ENCODE peak calls at places on chromosomes 12 and 14, in five cellular contexts. One of them, this sample, is unnamed.

GRCh38 chr12:107352347-107353081 is 259.2 kb upstream of the CRY1 start:
- DNase-seq in uterus: no peak
- DNase-seq in H54: no peak
- DNase-seq in gastrocnemius medialis: no peak
- DNase-seq in IMR-90: no peak
- DNase-seq in this sample: no peak

GRCh38 chr14:96832351-96832750 is 35.2 kb downstream of the VRK1 start:
- DNase-seq in uterus: no peak
- DNase-seq in H54: no peak
- DNase-seq in gastrocnemius medialis: no peak
- DNase-seq in IMR-90: no peak
- DNase-seq in this sample: no peak

GRCh38 chr12:131620520-131620919 is 90.4 kb upstream of the SFSWAP start:
- DNase-seq in uterus: no peak
- DNase-seq in H54: no peak
- DNase-seq in gastrocnemius medialis: no peak
- DNase-seq in IMR-90: no peak
- DNase-seq in this sample: no peak

GRCh38 chr12:113073586-113073985 is 17.1 kb downstream of the DTX1 start:
- DNase-seq in uterus: no peak
- DNase-seq in H54: no peak
- DNase-seq in gastrocnemius medialis: no peak
- DNase-seq in IMR-90: no peak
- DNase-seq in this sample: no peak

GRCh38 chr14:72638021-72638420 is 255.9 kb downstream of the DPF3 start:
- DNase-seq in uterus: no peak
- DNase-seq in H54: peak; percentile 74
- DNase-seq in gastrocnemius medialis: peak; percentile 48
- DNase-seq in IMR-90: peak; percentile 95
- DNase-seq in this sample: no peak

GRCh38 chr12:28177461-28177860 is 12.8 kb upstream of the CCDC91 start:
- DNase-seq in uterus: no peak
- DNase-seq in H54: no peak
- DNase-seq in gastrocnemius medialis: no peak
- DNase-seq in IMR-90: no peak
- DNase-seq in this sample: no peak

GRCh38 chr12:56487448-56488040 is 417 bp downstream of the GLS2 start:
- DNase-seq in uterus: peak; percentile 36
- DNase-seq in H54: no peak
- DNase-seq in gastrocnemius medialis: no peak
- DNase-seq in IMR-90: no peak
- DNase-seq in this sample: peak; percentile 14

GRCh38 chr14:103442288-103442687 is 57.1 kb downstream of the MARK3 start:
- DNase-seq in uterus: no peak
- DNase-seq in H54: no peak
- DNase-seq in gastrocnemius medialis: no peak
- DNase-seq in IMR-90: peak; percentile 78
- DNase-seq in this sample: no peak

GRCh38 chr14:21092147-21093011 is 6.1 kb downstream of the ZNF219 start:
- DNase-seq in uterus: peak; percentile 80
- DNase-seq in H54: peak; percentile 71
- DNase-seq in gastrocnemius medialis: peak; percentile 74
- DNase-seq in IMR-90: peak; percentile 67
- DNase-seq in this sample: peak; percentile 93

GRCh38 chr12:108247130-108247529 is 92.0 kb downstream of the CMKLR1 start:
- DNase-seq in uterus: no peak
- DNase-seq in H54: no peak
- DNase-seq in gastrocnemius medialis: no peak
- DNase-seq in IMR-90: no peak
- DNase-seq in this sample: no peak

GRCh38 chr12:96571101-96571862 is 81.9 kb downstream of the CFAP54 start:
- DNase-seq in uterus: no peak
- DNase-seq in H54: no peak
- DNase-seq in gastrocnemius medialis: no peak
- DNase-seq in IMR-90: no peak
- DNase-seq in this sample: no peak

GRCh38 chr12:20740972-20741371 is 45.8 kb downstream of the SLCO1C1 start:
- DNase-seq in uterus: no peak
- DNase-seq in H54: no peak
- DNase-seq in gastrocnemius medialis: no peak
- DNase-seq in IMR-90: no peak
- DNase-seq in this sample: no peak

GRCh38 chr12:19710811-19711793 is 271.8 kb downstream of the AEBP2 start:
- DNase-seq in uterus: no peak
- DNase-seq in H54: no peak
- DNase-seq in gastrocnemius medialis: peak; percentile 19
- DNase-seq in IMR-90: no peak
- DNase-seq in this sample: no peak

GRCh38 chr12:124513297-124513867 is 54.0 kb downstream of the NCOR2 start:
- DNase-seq in uterus: no peak
- DNase-seq in H54: no peak
- DNase-seq in gastrocnemius medialis: no peak
- DNase-seq in IMR-90: no peak
- DNase-seq in this sample: no peak

GRCh38 chr12:2982361-2982760 is 23.2 kb downstream of the TEAD4 start:
- DNase-seq in uterus: no peak
- DNase-seq in H54: no peak
- DNase-seq in gastrocnemius medialis: peak; percentile 94
- DNase-seq in IMR-90: no peak
- DNase-seq in this sample: no peak

GRCh38 chr12:77500124-77500523 is 330.6 kb upstream of the NAV3 start:
- DNase-seq in uterus: no peak
- DNase-seq in H54: no peak
- DNase-seq in gastrocnemius medialis: no peak
- DNase-seq in IMR-90: no peak
- DNase-seq in this sample: no peak

GRCh38 chr12:3490848-3491382 is at the start of gene PRMT8:
- DNase-seq in uterus: no peak
- DNase-seq in H54: no peak
- DNase-seq in gastrocnemius medialis: no peak
- DNase-seq in IMR-90: no peak
- DNase-seq in this sample: no peak

GRCh38 chr12:114916124-114916523 is 232.1 kb upstream of the TBX3 start:
- DNase-seq in uterus: no peak
- DNase-seq in H54: no peak
- DNase-seq in gastrocnemius medialis: no peak
- DNase-seq in IMR-90: peak; percentile 91
- DNase-seq in this sample: no peak

GRCh38 chr14:101031186-101031585 is 127.7 kb upstream of the RTL1 start:
- DNase-seq in uterus: peak; percentile 3
- DNase-seq in H54: no peak
- DNase-seq in gastrocnemius medialis: peak; percentile 1
- DNase-seq in IMR-90: no peak
- DNase-seq in this sample: no peak

GRCh38 chr14:32998433-32998832 is 59.8 kb downstream of the NPAS3 start:
- DNase-seq in uterus: no peak
- DNase-seq in H54: no peak
- DNase-seq in gastrocnemius medialis: no peak
- DNase-seq in IMR-90: peak; percentile 9
- DNase-seq in this sample: peak; percentile 0

GRCh38 chr12:116443706-116444589 is 115.2 kb upstream of the MAP1LC3B2 start:
- DNase-seq in uterus: peak; percentile 55
- DNase-seq in H54: no peak
- DNase-seq in gastrocnemius medialis: no peak
- DNase-seq in IMR-90: no peak
- DNase-seq in this sample: no peak

GRCh38 chr14:75986439-75986765 is 839 bp downstream of the IFT43 start:
- DNase-seq in uterus: no peak
- DNase-seq in H54: no peak
- DNase-seq in gastrocnemius medialis: no peak
- DNase-seq in IMR-90: no peak
- DNase-seq in this sample: no peak

GRCh38 chr14:75987201-75987970 is 1.8 kb downstream of the IFT43 start:
- DNase-seq in uterus: no peak
- DNase-seq in H54: no peak
- DNase-seq in gastrocnemius medialis: no peak
- DNase-seq in IMR-90: no peak
- DNase-seq in this sample: no peak

GRCh38 chr14:75984674-75985073 is 889 bp upstream of the IFT43 start:
- DNase-seq in uterus: no peak
- DNase-seq in H54: no peak
- DNase-seq in gastrocnemius medialis: no peak
- DNase-seq in IMR-90: no peak
- DNase-seq in this sample: no peak

GRCh38 chr14:75982724-75983358 is 1.0 kb upstream of the TGFB3 start:
- DNase-seq in uterus: peak; percentile 72
- DNase-seq in H54: peak; percentile 47
- DNase-seq in gastrocnemius medialis: peak; percentile 51
- DNase-seq in IMR-90: peak; percentile 61
- DNase-seq in this sample: peak; percentile 64

DNA sequence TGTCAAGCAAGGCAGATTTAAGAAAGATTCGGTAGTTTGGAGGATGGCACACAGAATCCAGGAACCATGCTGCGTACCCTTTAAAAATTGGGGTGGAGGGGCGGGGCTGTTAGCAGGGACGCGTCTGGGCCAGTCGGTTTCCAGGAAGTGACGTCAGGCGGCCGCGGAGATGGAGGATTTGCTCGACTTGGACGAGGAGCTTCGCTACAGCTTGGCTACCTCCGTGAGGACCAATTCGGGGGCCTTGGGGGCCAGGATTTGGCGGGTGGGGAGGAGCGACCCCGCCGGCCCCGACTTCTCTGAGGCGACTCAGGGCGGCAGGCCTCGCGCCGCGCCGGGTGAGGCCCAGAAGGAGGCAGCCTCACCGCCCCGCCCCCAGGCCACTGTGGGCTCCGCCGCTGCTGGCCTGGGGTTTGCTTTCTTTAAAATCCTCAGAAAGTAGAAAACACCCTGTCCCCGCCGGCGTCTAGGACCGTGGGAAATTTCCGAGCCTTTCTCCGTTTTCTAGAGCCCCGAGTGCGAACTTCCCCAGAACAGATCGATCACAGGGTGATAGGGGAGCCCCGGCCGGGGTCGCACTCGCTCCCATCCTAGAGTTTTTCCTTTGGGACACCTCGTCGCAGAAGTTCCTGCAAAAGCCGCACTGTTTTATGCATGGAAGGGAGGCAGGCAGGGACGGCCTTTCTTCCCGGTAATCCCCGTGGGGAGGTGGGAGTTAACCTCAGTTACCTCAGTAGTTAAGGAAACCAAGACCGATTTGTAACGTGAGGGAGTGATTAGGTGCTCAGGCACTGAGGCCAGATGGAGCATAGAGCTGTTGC is at the start of gene IFT43:
- DNase-seq in uterus: peak; percentile 95
- DNase-seq in H54: peak; percentile 67
- DNase-seq in gastrocnemius medialis: peak; percentile 79
- DNase-seq in IMR-90: peak; percentile 74
- DNase-seq in this sample: peak; percentile 87
- TF ChIP-seq POLR2A in uterus: peak; percentile 86
- TF ChIP-seq POLR2A in H54: no peak
- TF ChIP-seq POLR2A in gastrocnemius medialis: peak; percentile 59
- TF ChIP-seq POLR2A in IMR-90: no peak
- TF ChIP-seq POLR2A in this sample: no peak

GRCh38 chr12:6819069-6820030 is 2.3 kb upstream of the GPR162 start:
- DNase-seq in uterus: no peak
- DNase-seq in H54: no peak
- DNase-seq in gastrocnemius medialis: no peak
- DNase-seq in IMR-90: no peak
- DNase-seq in this sample: no peak

GRCh38 chr12:6817056-6817455 is 4.6 kb upstream of the GPR162 start:
- DNase-seq in uterus: no peak
- DNase-seq in H54: no peak
- DNase-seq in gastrocnemius medialis: no peak
- DNase-seq in IMR-90: no peak
- DNase-seq in this sample: no peak

GRCh38 chr12:6818246-6819006 is 3.2 kb upstream of the GPR162 start:
- DNase-seq in uterus: no peak
- DNase-seq in H54: no peak
- DNase-seq in gastrocnemius medialis: no peak
- DNase-seq in IMR-90: no peak
- DNase-seq in this sample: no peak

GRCh38 chr12:6816598-6816997 is 5.0 kb upstream of the GPR162 start:
- DNase-seq in uterus: no peak
- DNase-seq in H54: no peak
- DNase-seq in gastrocnemius medialis: no peak
- DNase-seq in IMR-90: no peak
- DNase-seq in this sample: no peak

GRCh38 chr12:6817662-6818157 is 3.9 kb upstream of the GPR162 start:
- DNase-seq in uterus: no peak
- DNase-seq in H54: no peak
- DNase-seq in gastrocnemius medialis: no peak
- DNase-seq in IMR-90: no peak
- DNase-seq in this sample: no peak
- TF ChIP-seq POLR2A in uterus: no peak
- TF ChIP-seq POLR2A in H54: no peak
- TF ChIP-seq POLR2A in gastrocnemius medialis: no peak
- TF ChIP-seq POLR2A in IMR-90: no peak
- TF ChIP-seq POLR2A in this sample: no peak

GRCh38 chr14:24296341-24297157 is 3.0 kb downstream of the DHRS1 start:
- DNase-seq in uterus: peak; percentile 32
- DNase-seq in H54: peak; percentile 56
- DNase-seq in gastrocnemius medialis: peak; percentile 37
- DNase-seq in IMR-90: peak; percentile 97
- DNase-seq in this sample: peak; percentile 81

GRCh38 chr14:24300326-24300980 is 803 bp downstream of the NOP9 start:
- DNase-seq in uterus: no peak
- DNase-seq in H54: no peak
- DNase-seq in gastrocnemius medialis: no peak
- DNase-seq in IMR-90: no peak
- DNase-seq in this sample: peak; percentile 53

GRCh38 chr14:24297190-24297964 is 2.2 kb downstream of the DHRS1 start:
- DNase-seq in uterus: no peak
- DNase-seq in H54: no peak
- DNase-seq in gastrocnemius medialis: no peak
- DNase-seq in IMR-90: peak; percentile 28
- DNase-seq in this sample: peak; percentile 45

GRCh38 chr14:24298892-24299254 is 707 bp downstream of the DHRS1 start:
- DNase-seq in uterus: no peak
- DNase-seq in H54: peak; percentile 79
- DNase-seq in gastrocnemius medialis: no peak
- DNase-seq in IMR-90: peak; percentile 77
- DNase-seq in this sample: peak; percentile 56

GRCh38 chr14:24299255-24300191 is at the start of the genes DHRS1 and NOP9:
- DNase-seq in uterus: peak; percentile 89
- DNase-seq in H54: peak; percentile 53
- DNase-seq in gastrocnemius medialis: peak; percentile 85
- DNase-seq in IMR-90: peak; percentile 85
- DNase-seq in this sample: peak; percentile 98
- TF ChIP-seq POLR2A in uterus: peak; percentile 62
- TF ChIP-seq POLR2A in H54: peak; percentile 59
- TF ChIP-seq POLR2A in gastrocnemius medialis: peak; percentile 26
- TF ChIP-seq POLR2A in IMR-90: peak; percentile 52
- TF ChIP-seq POLR2A in this sample: peak; percentile 78

GRCh38 chr14:35121026-35121886 is 534 bp downstream of the PPP2R3C start:
- DNase-seq in uterus: no peak
- DNase-seq in H54: peak; percentile 75
- DNase-seq in gastrocnemius medialis: no peak
- DNase-seq in IMR-90: no peak
- DNase-seq in this sample: peak; percentile 58

GRCh38 chr14:35123388-35123703 is 994 bp downstream of the PRORP start:
- DNase-seq in uterus: no peak
- DNase-seq in H54: no peak
- DNase-seq in gastrocnemius medialis: no peak
- DNase-seq in IMR-90: no peak
- DNase-seq in this sample: no peak

GRCh38 chr14:35121887-35122695 is at the start of the genes PPP2R3C and PRORP:
- DNase-seq in uterus: peak; percentile 90
- DNase-seq in H54: peak; percentile 68
- DNase-seq in gastrocnemius medialis: peak; percentile 93
- DNase-seq in IMR-90: peak; percentile 94
- DNase-seq in this sample: peak; percentile 95

GRCh38 chr14:35124127-35124526 is 1.8 kb downstream of the PRORP start:
- DNase-seq in uterus: no peak
- DNase-seq in H54: no peak
- DNase-seq in gastrocnemius medialis: no peak
- DNase-seq in IMR-90: no peak
- DNase-seq in this sample: no peak

GRCh38 chr14:35122696-35123387 is 490 bp downstream of the PRORP start:
- DNase-seq in uterus: no peak
- DNase-seq in H54: no peak
- DNase-seq in gastrocnemius medialis: peak; percentile 35
- DNase-seq in IMR-90: peak; percentile 59
- DNase-seq in this sample: no peak
- TF ChIP-seq POLR2A in uterus: no peak
- TF ChIP-seq POLR2A in H54: no peak
- TF ChIP-seq POLR2A in gastrocnemius medialis: no peak
- TF ChIP-seq POLR2A in IMR-90: no peak
- TF ChIP-seq POLR2A in this sample: no peak